ENCODE peak calls at places on chromosomes 13 and 19, in four cellular contexts. I is mesenchymal stem cell, T is left ventricle myocardium inferior, K is prostate gland. J is an unnamed sample.
A peak's percentile ranks its signal among the peaks of the same experiment; 100 is the strongest.

GRCh38 chr13:106263801-106264200 is 271.7 kb downstream of the EFNB2 start:
- DNase-seq in I (no peak), T (no peak), K (no peak), J (no peak)

GRCh38 chr19:9309974-9310446 is 372 bp upstream of the ZNF699 start:
- DNase-seq in I (peak; percentile 92), T (peak; percentile 92), K (peak; percentile 87), J (peak; percentile 96)

GRCh38 chr13:67299731-67300130 is 69.6 kb upstream of the PCDH9 start:
- DNase-seq in I (no peak), T (no peak), K (no peak), J (no peak)

GRCh38 chr13:107438251-107438650 is 777.1 kb downstream of the LIG4 start:
- DNase-seq in I (no peak), T (no peak), K (no peak), J (no peak)

GRCh38 chr13:113924184-113924583 is 49.7 kb downstream of the C13orf46 start:
- DNase-seq in I (no peak), T (no peak), K (no peak), J (peak; percentile 1)

GRCh38 chr13:50400930-50401553 is 385.8 kb downstream of the KCNRG start:
- DNase-seq in I (peak; percentile 73), T (no peak), K (no peak), J (no peak)

GRCh38 chr13:42685762-42686560 is 95.4 kb upstream of the FAM216B start:
- DNase-seq in I (no peak), T (no peak), K (no peak), J (no peak)

GRCh38 chr19:54158812-54159351 is 639 bp downstream of the LENG1 start:
- DNase-seq in I (peak; percentile 39), T (no peak), K (no peak), J (no peak)

GRCh38 chr19:22882797-22883196 is 50.7 kb downstream of the ZNF723 start:
- DNase-seq in I (peak; percentile 4), T (no peak), K (no peak), J (no peak)

GRCh38 chr13:50438351-50438750 is 405.1 kb downstream of the DLEU7 start:
- DNase-seq in I (no peak), T (no peak), K (no peak), J (no peak)

GRCh38 chr19:10508707-10509106 is 5.6 kb upstream of the KEAP1 start:
- DNase-seq in I (no peak), T (no peak), K (no peak), J (no peak)

GRCh38 chr13:26914624-26915023 is 154.0 kb upstream of the GPR12 start:
- DNase-seq in I (no peak), T (no peak), K (no peak), J (no peak)

GRCh38 chr19:12075538-12076139 is 11.1 kb downstream of the ZNF844 start:
- DNase-seq in I (no peak), T (no peak), K (no peak), J (no peak)
- H3K36me3 ChIP-seq in I (peaks cover 6% of the 10 kb centered on the region), T (peaks cover 99% of the 10 kb centered on the region), K (peaks cover 15% of the 10 kb centered on the region), J (peaks cover 24% of the 10 kb centered on the region)

DNA sequence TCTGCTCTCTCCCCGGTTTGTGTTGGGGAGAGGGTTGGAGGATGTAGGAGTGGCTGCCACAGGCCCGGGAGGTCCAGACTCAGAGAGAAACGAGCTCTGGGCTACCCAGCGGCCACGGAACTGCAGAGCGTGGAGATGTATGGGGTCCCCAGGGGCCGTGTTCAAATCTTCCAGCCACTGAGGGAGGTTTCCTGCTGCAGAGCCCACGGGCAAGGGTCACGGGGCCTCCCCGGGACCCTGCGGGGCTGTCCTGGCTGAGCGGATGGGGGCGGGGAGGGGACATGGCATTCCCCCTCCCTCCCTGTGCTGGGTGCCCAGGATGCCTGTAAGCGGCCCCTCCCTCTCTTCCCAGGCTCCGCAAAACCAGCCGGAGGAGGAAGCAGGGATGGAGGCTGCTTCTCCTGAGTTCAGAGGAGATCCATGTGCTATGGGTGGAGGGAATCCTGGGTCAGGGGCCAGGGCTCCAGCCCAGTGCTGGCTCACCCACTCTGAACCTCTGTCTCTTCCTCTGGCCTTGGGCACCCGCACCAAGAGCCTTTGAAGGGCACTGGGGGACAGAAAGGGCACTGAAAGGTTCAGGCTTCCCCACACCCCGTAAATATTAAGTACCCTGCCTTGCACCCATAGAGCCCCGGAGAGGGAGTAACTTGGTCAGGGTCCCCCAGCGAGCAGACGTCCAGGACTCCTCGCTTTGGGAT is 22.6 kb downstream of the SMIM24 start:
- DNase-seq in I (peak; percentile 69), T (peak; percentile 33), K (no peak), J (no peak)
- H3K36me3 ChIP-seq in I (peaks cover 55% of the 10 kb centered on the region), T (peaks cover 62% of the 10 kb centered on the region), K (peaks cover 17% of the 10 kb centered on the region), J (peaks cover 68% of the 10 kb centered on the region)

GRCh38 chr19:45852145-45852750 is 10.7 kb downstream of the SYMPK start:
- DNase-seq in I (no peak), T (no peak), K (no peak), J (no peak)

GRCh38 chr19:45848922-45849321 is 14.0 kb downstream of the SYMPK start:
- DNase-seq in I (peak; percentile 19), T (no peak), K (no peak), J (no peak)

GRCh38 chr19:45852941-45853340 is 10.0 kb downstream of the SYMPK start:
- DNase-seq in I (no peak), T (no peak), K (no peak), J (no peak)

GRCh38 chr19:45854167-45854778 is 8.7 kb downstream of the SYMPK start:
- DNase-seq in I (no peak), T (no peak), K (no peak), J (no peak)
- H3K36me3 ChIP-seq in I (peaks cover 74% of the 10 kb centered on the region), T (peaks cover 74% of the 10 kb centered on the region), K (peaks cover 8% of the 10 kb centered on the region), J (no peaks in the 10 kb centered on the region)

GRCh38 chr19:3655402-3656072 is 28.9 kb upstream of the CACTIN start:
- DNase-seq in I (peak; percentile 96), T (no peak), K (no peak), J (peak; percentile 41)

GRCh38 chr19:3656073-3656746 is 29.6 kb upstream of the CACTIN start:
- DNase-seq in I (peak; percentile 43), T (no peak), K (no peak), J (no peak)

GRCh38 chr19:3658004-3658822 is 31.6 kb upstream of the CACTIN start:
- DNase-seq in I (no peak), T (peak; percentile 40), K (no peak), J (no peak)

GRCh38 chr19:3657395-3657769 is 30.8 kb upstream of the CACTIN start:
- DNase-seq in I (no peak), T (no peak), K (no peak), J (no peak)

DNA sequence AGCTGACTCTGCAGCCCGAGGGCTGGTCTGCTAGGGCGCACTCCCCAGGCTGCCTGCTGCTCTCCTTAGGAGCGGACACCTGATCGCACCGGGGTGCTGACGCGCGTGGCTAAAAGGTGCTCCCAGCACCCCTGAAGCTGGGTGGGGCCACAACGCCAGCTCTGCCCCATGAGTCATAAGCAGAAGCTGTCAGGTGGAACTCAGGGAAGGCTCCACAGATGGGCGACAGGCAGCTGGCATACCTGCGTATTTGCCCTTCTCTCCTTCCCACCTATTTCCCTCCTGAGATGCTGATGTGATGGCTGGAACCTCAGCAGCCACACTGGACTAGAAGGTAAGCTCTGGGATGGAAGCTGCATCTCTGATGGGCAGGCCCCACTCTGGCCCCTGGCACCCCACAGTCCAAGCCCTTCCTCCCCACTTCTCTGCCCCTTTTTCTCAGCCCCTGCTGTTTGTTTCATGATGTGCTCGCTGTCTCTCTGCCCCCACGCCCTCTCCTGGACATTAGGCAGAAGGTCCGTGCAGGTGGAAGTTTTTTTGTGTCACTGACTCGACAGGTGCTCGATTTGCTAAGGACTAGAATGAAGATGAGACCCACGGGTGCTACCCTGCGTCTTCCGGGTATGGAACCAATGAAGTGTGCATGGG is 30.3 kb upstream of the CACTIN start:
- DNase-seq in I (no peak), T (no peak), K (no peak), J (no peak)
- H3K36me3 ChIP-seq in I (peaks cover 83% of the 10 kb centered on the region), T (peaks cover 87% of the 10 kb centered on the region), K (peaks cover 7% of the 10 kb centered on the region), J (peaks cover 76% of the 10 kb centered on the region)